ENCODE peak calls at places on chromosomes 13 and 19, in six cellular contexts. K, G, J, R, A and B are unnamed samples.

GRCh38 chr19:35569281-35569781 is 5.9 kb upstream of the ATP4A start:
- DNase-seq in K (no peak), R (no peak), A (no peak), J (no peak), G (no peak), B (no peak)

GRCh38 chr19:12450817-12451216 is 10.0 kb upstream of the ZNF443 start:
- DNase-seq in K (no peak), G (no peak), A (no peak), R (no peak), J (no peak), B (no peak)

GRCh38 chr19:49415810-49416200 is 7.4 kb downstream of the PTH2 start:
- DNase-seq in A (no peak), R (no peak), K (no peak), J (no peak), G (no peak), B (no peak)

GRCh38 chr19:53123400-53123799 is 9.3 kb downstream of the ZNF415 start:
- DNase-seq in R (no peak), K (no peak), G (no peak), A (no peak), J (no peak), B (no peak)

GRCh38 chr13:113393226-113393571 is 29.3 kb upstream of the GRTP1 start:
- DNase-seq in J (no peak), A (no peak), K (no peak), G (no peak), R (peak; percentile 17), B (no peak)

GRCh38 chr13:101624210-101624922 is 171.9 kb downstream of the ITGBL1 start:
- DNase-seq in A (no peak), G (peak; percentile 72), J (no peak), K (no peak), R (no peak), B (no peak)

GRCh38 chr19:35342430-35342829 is 5.3 kb upstream of the FFAR1 start:
- DNase-seq in G (no peak), K (no peak), J (no peak), A (no peak), R (no peak), B (no peak)

GRCh38 chr13:31050486-31051400 is 111.0 kb downstream of the HSPH1 start:
- DNase-seq in R (no peak), K (no peak), J (no peak), A (no peak), G (no peak), B (no peak)

GRCh38 chr13:68099616-68100015 is 869.5 kb upstream of the PCDH9 start:
- DNase-seq in K (no peak), J (peak; percentile 47), R (no peak), A (peak; percentile 17), G (no peak), B (no peak)

GRCh38 chr13:52085416-52085815 is 43.5 kb downstream of the NEK5 start:
- DNase-seq in J (peak; percentile 43), A (no peak), R (no peak), G (no peak), K (no peak), B (no peak)

GRCh38 chr19:34041922-34042521 is 130.3 kb upstream of the LSM14A start:
- DNase-seq in K (peak; percentile 8), R (peak; percentile 88), G (peak; percentile 10), J (no peak), A (peak; percentile 69), B (peak; percentile 6)

GRCh38 chr13:51298812-51299211 is 40.7 kb upstream of the SERPINE3 start:
- DNase-seq in A (no peak), R (no peak), K (no peak), J (no peak), G (no peak), B (no peak)

GRCh38 chr13:80463673-80464352 is 122.9 kb upstream of the SPRY2 start:
- DNase-seq in K (no peak), A (no peak), R (no peak), G (no peak), J (no peak), B (no peak)

GRCh38 chr19:50067575-50067974 is 41.8 kb downstream of the ZNF473 start:
- DNase-seq in G (no peak), R (no peak), A (no peak), K (no peak), J (no peak), B (no peak)

GRCh38 chr19:19458110-19458816 is 52.8 kb downstream of the GATAD2A start:
- DNase-seq in R (no peak), J (no peak), K (no peak), G (no peak), A (no peak), B (no peak)

GRCh38 chr19:2040647-2041435 is 10.2 kb downstream of the MKNK2 start:
- DNase-seq in G (no peak), R (no peak), A (no peak), J (no peak), K (no peak), B (no peak)

GRCh38 chr13:36528105-36528504 is 95.8 kb downstream of the CCNA1 start:
- DNase-seq in R (no peak), G (no peak), A (no peak), K (no peak), J (no peak), B (no peak)

GRCh38 chr13:84655677-84656076 is 773.4 kb upstream of the SLITRK1 start:
- DNase-seq in R (no peak), A (no peak), K (no peak), G (no peak), J (no peak), B (no peak)

GRCh38 chr19:10549733-10550132 is 6.0 kb downstream of the ATG4D start:
- DNase-seq in A (no peak), R (no peak), J (no peak), K (no peak), G (no peak), B (no peak)

GRCh38 chr19:5052515-5052914 is 83.6 kb downstream of the KDM4B start:
- DNase-seq in A (no peak), K (no peak), G (no peak), J (no peak), R (no peak), B (no peak)

GRCh38 chr13:107845911-107846310 is 369.4 kb downstream of the LIG4 start:
- DNase-seq in R (no peak), G (no peak), J (no peak), A (no peak), K (no peak), B (no peak)

GRCh38 chr13:109545964-109546363 is 240.4 kb downstream of the IRS2 start:
- DNase-seq in J (no peak), G (no peak), A (no peak), K (no peak), R (no peak), B (no peak)

GRCh38 chr13:66313408-66313807 is 916.7 kb downstream of the PCDH9 start:
- DNase-seq in K (no peak), J (no peak), R (no peak), A (no peak), G (no peak), B (no peak)

GRCh38 chr13:74090397-74090796 is 43.8 kb downstream of the KLF12 start:
- DNase-seq in J (no peak), R (no peak), A (no peak), K (no peak), G (no peak), B (no peak)